ENCODE peak calls at places on chromosomes 11 and 22, in five cellular contexts. Z, C, Q, K and Y are unnamed samples. For H3K4me1, the result is how much of the 10 kb centered on the place peaks cover.

GRCh38 chr22:22358136-22358535 is 113.5 kb downstream of the VPREB1 start:
- DNase-seq in K (no peak), C (no peak), Z (no peak), Q (no peak), Y (no peak)

GRCh38 chr11:25793637-25794036 is 538.3 kb upstream of the ANO3 start:
- DNase-seq in C (no peak), Q (no peak), K (peak), Z (no peak), Y (no peak)

GRCh38 chr11:4626207-4627105 is 10.8 kb upstream of the OR51D1 start:
- DNase-seq in C (peak), Q (no peak), K (peak), Z (peak), Y (no peak)

GRCh38 chr11:78420796-78421209 is 3.2 kb upstream of the GAB2 start:
- DNase-seq in C (no peak), Z (no peak), Q (no peak), K (no peak), Y (peak)

GRCh38 chr11:110091995-110092576 is 1.1 kb upstream of the ZC3H12C start:
- DNase-seq in C (peak), K (peak), Q (no peak), Z (no peak), Y (no peak)

GRCh38 chr11:14411818-14412217 is 52.8 kb upstream of the RRAS2 start:
- DNase-seq in Q (no peak), K (no peak), Z (no peak), C (peak), Y (no peak)

GRCh38 chr11:44972746-44973435 is 22.2 kb upstream of the TP53I11 start:
- DNase-seq in Z (no peak), K (no peak), C (no peak), Q (no peak), Y (no peak)

GRCh38 chr11:128548655-128549255 is 38.6 kb downstream of the ETS1 start:
- DNase-seq in Z (peak), C (peak), K (peak), Q (no peak), Y (peak)

GRCh38 chr22:42915980-42916765 is 59.1 kb upstream of the ARFGAP3 start:
- DNase-seq in C (no peak), Z (no peak), K (peak), Q (no peak), Y (no peak)

GRCh38 chr11:94132152-94132558 is 3.5 kb downstream of the PANX1 start:
- DNase-seq in Z (no peak), C (peak), K (no peak), Q (peak), Y (no peak)

GRCh38 chr22:41367680-41368542 is 13.8 kb upstream of the TEF start:
- DNase-seq in Z (no peak), Q (no peak), C (no peak), K (peak), Y (peak)

GRCh38 chr11:118677977-118678376 is 1.5 kb downstream of the TREH start:
- DNase-seq in K (no peak), Q (no peak), Z (no peak), C (no peak), Y (peak)

GRCh38 chr11:101584129-101584515 is 315 bp upstream of the TRPC6 start:
- DNase-seq in Z (no peak), Q (no peak), C (no peak), K (no peak), Y (no peak)

GRCh38 chr11:17979770-17980371 is 33.0 kb downstream of the SERGEF start:
- DNase-seq in K (peak), Z (peak), C (peak), Q (no peak), Y (no peak)

GRCh38 chr11:115869780-115870431 is 365.7 kb upstream of the CADM1 start:
- DNase-seq in C (peak), Q (no peak), K (peak), Z (peak), Y (peak)
- TF ChIP-seq CTCF in C (no peak), Q (peak), K (peak), Z (no peak), Y (peak)

GRCh38 chr11:114137838-114138237 is 78.3 kb downstream of the ZBTB16 start:
- DNase-seq in Z (no peak), K (no peak), C (no peak), Q (no peak), Y (no peak)
- H3K4me1 ChIP-seq in Z (under half), K (under half), C (under half), Q (under half), Y (half or more)

GRCh38 chr11:68191661-68192579 is 21.2 kb downstream of the KMT5B start:
- DNase-seq in Q (no peak), Z (no peak), C (peak), K (no peak), Y (no peak)
- H3K27ac ChIP-seq in Q (no peak), Z (no peak), C (no peak), K (peak), Y (no peak)

GRCh38 chr22:19855504-19856409 is 1.1 kb upstream of the GNB1L start:
- DNase-seq in C (peak), Z (peak), Q (no peak), K (peak), Y (peak)

GRCh38 chr22:19857382-19857781 is 2.7 kb upstream of the GNB1L start:
- DNase-seq in K (no peak), Q (no peak), Z (no peak), C (no peak), Y (no peak)

GRCh38 chr22:19853879-19854777 is 546 bp downstream of the GNB1L start:
- DNase-seq in Z (peak), K (no peak), C (no peak), Q (no peak), Y (peak)

GRCh38 chr22:19853058-19853878 is 1.4 kb downstream of the GNB1L start:
- DNase-seq in C (no peak), Q (no peak), K (no peak), Z (no peak), Y (no peak)

GRCh38 chr22:19854778-19855503 is at the start of the genes GNB1L and RTL10:
- DNase-seq in K (peak), Z (peak), Q (peak), C (peak), Y (peak)
- TF ChIP-seq CTCF in K (no peak), Z (no peak), Q (peak), C (no peak), Y (no peak)

DNA sequence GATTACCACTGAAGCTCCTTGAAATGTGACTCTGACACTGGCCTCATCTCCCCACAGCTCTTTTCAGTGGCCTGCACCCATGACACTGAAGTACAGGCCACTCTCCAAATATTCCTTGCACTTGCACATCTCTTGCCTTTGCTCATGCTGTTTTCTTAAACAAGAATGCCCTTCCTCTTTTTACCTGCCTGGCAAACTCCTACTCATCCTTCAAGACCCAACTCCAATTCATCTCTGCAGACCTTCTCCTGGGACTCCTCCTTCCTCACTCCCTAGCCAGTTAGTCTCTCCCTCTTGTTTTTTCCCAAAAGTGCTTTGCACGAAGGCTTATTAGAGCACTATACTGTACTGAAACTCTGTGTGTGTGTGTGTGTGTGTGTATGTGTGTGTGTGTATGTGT is 2.6 kb downstream of the KCNE3 start:
- DNase-seq in C (no peak), Q (no peak), Z (no peak), K (no peak), Y (no peak)
- H3K4me1 ChIP-seq in C (under half), Q (under half), Z (under half), K (under half), Y (under half)

GRCh38 chr22:36334838-36335603 is 52.7 kb downstream of the MYH9 start:
- DNase-seq in Q (no peak), C (peak), K (no peak), Z (no peak), Y (no peak)

GRCh38 chr22:36331912-36332622 is 55.7 kb downstream of the MYH9 start:
- DNase-seq in C (peak), Q (no peak), Z (peak), K (no peak), Y (peak)

GRCh38 chr22:36334081-36334831 is 53.5 kb downstream of the MYH9 start:
- DNase-seq in Q (no peak), Z (no peak), K (peak), C (no peak), Y (no peak)

GRCh38 chr22:36332623-36333331 is 55.0 kb downstream of the MYH9 start:
- DNase-seq in C (peak), K (no peak), Q (peak), Z (peak), Y (no peak)

GRCh38 chr22:36333632-36334031 is 54.1 kb downstream of the MYH9 start:
- DNase-seq in K (no peak), Q (no peak), Z (no peak), C (peak), Y (no peak)
- H3K27ac ChIP-seq in K (peak), Q (peak), Z (peak), C (peak), Y (peak)

GRCh38 chr11:131025020-131025419 is 108.7 kb upstream of the SNX19 start:
- DNase-seq in C (peak), Z (no peak), Q (no peak), K (peak), Y (no peak)

GRCh38 chr11:131027501-131027900 is 111.2 kb upstream of the SNX19 start:
- DNase-seq in Q (no peak), K (no peak), C (no peak), Z (no peak), Y (no peak)

GRCh38 chr11:131025421-131026126 is 109.3 kb upstream of the SNX19 start:
- DNase-seq in Q (no peak), C (peak), K (no peak), Z (no peak), Y (no peak)
- TF ChIP-seq CTCF in Q (no peak), C (peak), K (no peak), Z (no peak), Y (no peak)

GRCh38 chr11:105007463-105007862 is 15.5 kb downstream of the CASP5 start:
- DNase-seq in K (no peak), C (no peak), Q (no peak), Z (no peak), Y (no peak)

GRCh38 chr11:105003151-105003550 is 19.8 kb downstream of the CASP5 start:
- DNase-seq in Q (no peak), K (no peak), Z (no peak), C (no peak), Y (no peak)

GRCh38 chr11:105005451-105005845 is 17.5 kb downstream of the CASP5 start:
- DNase-seq in Z (no peak), C (no peak), Q (no peak), K (no peak), Y (no peak)

GRCh38 chr11:105000797-105001196 is 22.2 kb downstream of the CASP5 start:
- DNase-seq in K (peak), C (no peak), Z (peak), Q (no peak), Y (no peak)

DNA sequence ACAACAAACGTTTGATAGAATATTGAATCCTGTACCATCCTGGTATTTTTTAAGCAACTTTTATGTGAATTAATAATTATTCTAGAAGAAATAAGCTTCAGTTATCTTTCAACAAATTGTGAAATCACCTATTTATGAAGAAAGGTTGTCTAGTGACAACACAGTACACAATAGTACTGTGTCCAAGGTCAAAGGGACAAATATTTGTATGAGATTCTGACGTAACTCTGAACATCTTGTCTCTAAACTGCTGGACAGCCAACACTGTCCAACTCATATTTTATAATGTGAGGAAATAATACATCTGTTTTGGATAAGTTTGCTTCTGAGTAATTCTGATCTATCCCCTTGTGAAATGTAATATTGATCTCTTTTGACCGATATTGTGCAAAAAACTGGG is 18.9 kb downstream of the CASP5 start:
- DNase-seq in C (no peak), Q (no peak), K (no peak), Z (no peak), Y (no peak)
- H3K4me1 ChIP-seq in C (under half), Q (under half), K (under half), Z (under half), Y (under half)

GRCh38 chr11:47415091-47415854 is 6.9 kb downstream of the SLC39A13 start:
- DNase-seq in C (no peak), Q (no peak), K (no peak), Z (no peak), Y (no peak)

GRCh38 chr11:47413908-47414684 is 5.7 kb downstream of the SLC39A13 start:
- DNase-seq in Z (no peak), K (no peak), C (no peak), Q (no peak), Y (peak)

GRCh38 chr11:47414685-47415070 is 6.3 kb downstream of the SLC39A13 start:
- DNase-seq in K (no peak), Q (no peak), C (no peak), Z (no peak), Y (no peak)

GRCh38 chr11:47417712-47418111 is 8.5 kb downstream of the PSMC3 start:
- DNase-seq in Z (no peak), C (no peak), Q (no peak), K (no peak), Y (no peak)

GRCh38 chr11:47415949-47416472 is 7.6 kb downstream of the SLC39A13 start:
- DNase-seq in C (peak), Q (no peak), K (peak), Z (no peak), Y (peak)
- H3K27ac ChIP-seq in C (peak), Q (peak), K (peak), Z (no peak), Y (peak)

GRCh38 chr11:27520226-27520625 is 13.7 kb upstream of the LIN7C start:
- DNase-seq in K (no peak), Z (no peak), C (no peak), Q (no peak), Y (no peak)

GRCh38 chr11:27525824-27526516 is 19.4 kb upstream of the LIN7C start:
- DNase-seq in K (no peak), C (no peak), Z (no peak), Q (no peak), Y (no peak)

GRCh38 chr11:27528711-27529110 is 22.1 kb upstream of the LIN7C start:
- DNase-seq in K (no peak), C (no peak), Z (no peak), Q (no peak), Y (no peak)

GRCh38 chr11:27518522-27518921 is 12.0 kb upstream of the LIN7C start:
- DNase-seq in Z (no peak), K (no peak), Q (no peak), C (no peak), Y (no peak)

DNA sequence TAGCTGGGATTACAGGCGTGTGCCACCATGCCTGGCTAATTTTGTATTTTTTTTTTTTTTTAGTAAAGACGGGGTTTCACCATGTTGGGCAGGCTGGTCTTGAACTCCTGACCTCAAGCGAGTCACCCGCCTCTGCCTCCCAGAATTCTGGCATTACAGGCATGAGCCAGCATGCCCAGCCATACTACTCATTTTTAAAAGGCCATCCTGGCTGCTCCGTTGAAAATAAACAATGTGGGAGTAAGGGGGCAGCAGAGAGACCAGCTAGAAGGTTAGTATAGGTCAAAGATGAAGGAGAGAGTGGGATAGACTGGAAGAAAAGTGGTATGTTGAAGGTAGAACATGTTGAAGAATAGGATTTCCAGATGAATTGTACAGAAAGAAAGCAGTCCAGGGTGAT is 17.6 kb upstream of the LIN7C start:
- DNase-seq in Z (no peak), Q (no peak), K (peak), C (peak), Y (no peak)
- TF ChIP-seq CTCF in Z (no peak), Q (peak), K (peak), C (peak), Y (no peak)